ENCODE peak calls at places on chromosomes 11 and 22, in seven cellular contexts. I is epithelial cell of proximal tubule, U is coronary artery, K is pancreas, B is GM23338, C is ascending aorta, J is AG09309. D is an unnamed sample.

GRCh38 chr22:42294034-42294985 is 23.9 kb upstream of the TCF20 start:
- DNase-seq in K (peak; percentile 54), U (no peak), J (no peak), I (no peak), B (peak; percentile 92), C (no peak), D (no peak)

GRCh38 chr11:11313426-11313825 is 39.6 kb downstream of the CSNK2A3 start:
- DNase-seq in C (peak; percentile 70), I (peak; percentile 59), U (no peak), K (no peak), B (no peak), J (peak; percentile 59), D (peak; percentile 11)

GRCh38 chr11:100761806-100762205 is 74.7 kb downstream of the ARHGAP42 start:
- DNase-seq in I (no peak), K (no peak), U (no peak), J (no peak), B (no peak), C (no peak), D (no peak)

GRCh38 chr11:110891411-110891810 is 179.2 kb upstream of the ARHGAP20 start:
- DNase-seq in K (no peak), C (no peak), J (peak; percentile 17), U (no peak), I (peak; percentile 53), B (no peak), D (no peak)

GRCh38 chr11:61777234-61778090 is 14.9 kb downstream of the TMEM258 start:
- DNase-seq in K (peak; percentile 85), I (no peak), C (no peak), J (no peak), U (no peak), B (peak; percentile 84), D (no peak)

GRCh38 chr11:20158597-20159257 is 1.5 kb downstream of the DBX1 start:
- DNase-seq in C (peak; percentile 71), K (peak; percentile 51), I (no peak), U (no peak), B (peak; percentile 90), J (peak; percentile 4), D (peak; percentile 21)

GRCh38 chr11:47980907-47981621 is 705 bp downstream of the PTPRJ start:
- DNase-seq in U (no peak), K (peak; percentile 49), C (peak; percentile 73), J (no peak), I (no peak), B (peak; percentile 83), D (no peak)

GRCh38 chr11:14927146-14927545 is 35.1 kb upstream of the CYP2R1 start:
- DNase-seq in U (no peak), C (no peak), K (no peak), I (peak; percentile 74), J (no peak), B (no peak), D (no peak)

GRCh38 chr11:123122341-123122740 is 60.4 kb upstream of the HSPA8 start:
- DNase-seq in U (no peak), K (no peak), C (peak; percentile 89), J (no peak), B (no peak), I (peak; percentile 15), D (no peak)

GRCh38 chr11:128187829-128188228 is 399.5 kb downstream of the ETS1 start:
- DNase-seq in B (no peak), U (no peak), I (no peak), C (no peak), K (no peak), J (no peak), D (peak; percentile 87)

GRCh38 chr22:29346659-29347058 is 31.2 kb upstream of the RASL10A start:
- DNase-seq in K (no peak), I (no peak), U (no peak), C (no peak), B (no peak), J (no peak), D (no peak)

GRCh38 chr22:48959496-48959895 is 868.2 kb downstream of the BRD1 start:
- DNase-seq in K (no peak), U (peak; percentile 56), J (no peak), B (no peak), C (peak; percentile 33), I (no peak), D (no peak)

GRCh38 chr11:126391970-126392637 is 36.6 kb downstream of the ST3GAL4 start:
- DNase-seq in U (no peak), I (no peak), B (peak; percentile 75), J (no peak), K (no peak), C (no peak), D (no peak)

GRCh38 chr11:26946209-26946828 is 47.6 kb upstream of the FIBIN start:
- DNase-seq in I (peak; percentile 66), C (no peak), B (no peak), U (no peak), J (no peak), K (no peak), D (no peak)

GRCh38 chr22:26008587-26008986 is 160.7 kb upstream of the SEZ6L start:
- DNase-seq in C (no peak), J (no peak), U (no peak), B (no peak), K (no peak), I (no peak), D (no peak)

GRCh38 chr22:50691521-50691920 is 18.9 kb downstream of the SHANK3 start:
- DNase-seq in U (no peak), J (peak; percentile 8), I (peak; percentile 9), C (peak; percentile 50), B (peak; percentile 65), K (no peak), D (peak; percentile 12)

GRCh38 chr22:44837481-44837880 is 85.1 kb downstream of the ARHGAP8 start:
- DNase-seq in C (no peak), B (peak; percentile 41), I (no peak), U (no peak), K (no peak), J (no peak), D (no peak)

GRCh38 chr11:110989734-110990133 is 255.8 kb upstream of the POU2AF2 start:
- DNase-seq in B (no peak), I (no peak), J (peak; percentile 82), C (no peak), K (no peak), U (no peak), D (no peak)

GRCh38 chr22:36065775-36066544 is 37.3 kb upstream of the RBFOX2 start:
- DNase-seq in B (peak; percentile 98), J (peak; percentile 91), K (peak; percentile 92), U (peak; percentile 97), I (peak; percentile 42), C (peak; percentile 97), D (peak; percentile 87)

GRCh38 chr22:36067237-36067558 is 38.6 kb upstream of the RBFOX2 start:
- DNase-seq in U (no peak), J (no peak), I (no peak), K (no peak), B (no peak), C (no peak), D (no peak)

GRCh38 chr22:36068776-36069344 is 40.2 kb upstream of the RBFOX2 start:
- DNase-seq in K (no peak), C (no peak), B (no peak), U (no peak), I (no peak), J (no peak), D (no peak)

GRCh38 chr22:36064358-36064757 is 35.7 kb upstream of the RBFOX2 start:
- DNase-seq in J (no peak), C (no peak), I (no peak), U (no peak), B (no peak), K (no peak), D (no peak)

GRCh38 chr22:36065462-36065774 is 36.8 kb upstream of the RBFOX2 start:
- DNase-seq in J (no peak), B (no peak), I (no peak), C (no peak), U (no peak), K (no peak), D (no peak)
- H3K4me3 ChIP-seq in J (peak overlapping the region; percentile 17), B (peak overlapping the region; percentile 48), I (peak overlapping the region; percentile 56), C (peak overlapping the region; percentile 61), U (peak overlapping the region; percentile 73), K (peak overlapping the region; percentile 54), D (peak overlapping the region; percentile 34)

GRCh38 chr11:102791271-102792036 is 6.5 kb downstream of the MMP1 start:
- DNase-seq in K (no peak), J (no peak), C (no peak), B (no peak), U (no peak), I (peak; percentile 52), D (no peak)

GRCh38 chr11:102793677-102794290 is 4.2 kb downstream of the MMP1 start:
- DNase-seq in K (no peak), C (no peak), I (no peak), J (no peak), U (no peak), B (no peak), D (no peak)

GRCh38 chr11:102792604-102793003 is 5.4 kb downstream of the MMP1 start:
- DNase-seq in K (no peak), J (no peak), I (no peak), B (no peak), C (no peak), U (no peak), D (no peak)

GRCh38 chr11:102798012-102798746 is at the start of gene MMP1:
- DNase-seq in I (peak; percentile 81), U (no peak), C (no peak), K (no peak), J (peak; percentile 46), B (no peak), D (no peak)

DNA sequence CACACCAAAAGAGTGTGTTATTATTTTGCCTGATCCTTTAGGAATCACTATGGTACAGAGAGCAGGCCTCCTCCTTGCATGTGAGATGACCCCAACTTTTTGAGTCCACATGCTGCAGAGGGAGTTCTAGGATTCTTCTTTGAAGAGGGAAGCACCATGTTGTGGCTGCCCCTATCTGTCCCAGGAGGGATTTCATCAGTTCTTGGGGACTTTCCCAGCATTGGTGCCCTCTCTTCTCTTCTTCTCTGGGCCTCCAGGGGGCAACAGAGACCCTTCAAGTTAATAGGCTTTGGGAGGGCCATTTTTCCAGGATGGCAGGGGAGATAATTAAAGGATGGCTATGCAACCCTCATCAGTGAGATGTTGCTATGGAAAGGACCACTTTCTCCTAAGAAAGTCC is 3.6 kb downstream of the MMP1 start:
- DNase-seq in J (no peak), U (no peak), C (no peak), I (no peak), K (no peak), B (peak; percentile 91), D (peak; percentile 40)
- TF ChIP-seq CTCF in J (peak; percentile 43), U (no peak), C (no peak), I (peak; percentile 65), K (no peak), B (peak; percentile 81), D (peak; percentile 72)

GRCh38 chr11:108218912-108219783 is 3.3 kb downstream of the NPAT start:
- DNase-seq in J (no peak), I (no peak), C (no peak), U (no peak), K (no peak), B (peak; percentile 63), D (no peak)
- H3K4me3 ChIP-seq in J (no peak overlapping the region), I (no peak overlapping the region), C (no peak overlapping the region), U (no peak overlapping the region), K (no peak overlapping the region), B (peak overlapping the region; percentile 3), D (no peak overlapping the region)

DNA sequence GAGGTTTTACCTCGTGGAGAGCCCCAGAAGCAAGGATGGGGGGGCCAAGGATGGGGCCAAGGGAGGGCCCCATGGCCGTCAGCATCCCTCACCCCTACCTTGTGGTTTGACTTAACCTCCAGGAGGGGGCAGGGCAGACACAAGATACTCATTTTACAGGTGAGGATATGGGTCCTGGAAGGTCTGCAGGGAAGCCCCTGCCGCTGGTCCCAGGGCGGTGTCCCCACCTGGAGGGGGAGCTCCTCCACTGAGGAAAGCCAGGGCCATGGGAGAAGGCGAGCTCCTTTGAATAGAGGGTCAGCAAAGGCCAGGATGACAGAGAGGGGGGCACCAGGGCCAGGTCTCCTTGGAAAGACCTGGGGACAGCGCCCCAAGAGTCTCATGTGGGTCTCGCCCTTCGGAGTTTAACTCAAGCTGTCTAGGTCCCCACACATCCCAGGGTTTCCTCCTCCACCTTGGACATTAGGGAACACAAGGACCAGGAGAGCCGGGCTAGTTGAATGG is 5.9 kb upstream of the ADORA2A start:
- DNase-seq in K (no peak), B (peak; percentile 92), C (no peak), J (no peak), I (no peak), U (no peak), D (no peak)
- TF ChIP-seq CTCF in K (no peak), B (peak; percentile 94), C (no peak), J (peak; percentile 21), I (peak; percentile 40), U (no peak), D (peak; percentile 29)